ENCODE peak calls at places on chromosome X, in ten cellular contexts. One of them, this sample, is unnamed.

GRCh38 chrX:133412665-133413064 is 2.6 kb downstream of the GPC4 start:
- DNase-seq in mesenchymal stem cell: no peak
- DNase-seq in mucosa of descending colon: no peak
- DNase-seq in GM23248: no peak
- DNase-seq in heart right ventricle: no peak
- DNase-seq in fibroblast of the aortic adventitia: no peak
- DNase-seq in left lung: no peak
- DNase-seq in CD4-positive, alpha-beta memory T cell: no peak
- DNase-seq in transverse colon: no peak
- DNase-seq in CD8-positive, alpha-beta memory T cell: no peak
- DNase-seq in this sample: no peak

GRCh38 chrX:920234-920799 is 289.7 kb downstream of the SHOX start:
- DNase-seq in heart right ventricle: no peak
- DNase-seq in transverse colon: no peak
- DNase-seq in mucosa of descending colon: no peak
- DNase-seq in GM23248: peak
- DNase-seq in fibroblast of the aortic adventitia: no peak
- DNase-seq in CD4-positive, alpha-beta memory T cell: no peak
- DNase-seq in mesenchymal stem cell: no peak
- DNase-seq in CD8-positive, alpha-beta memory T cell: no peak
- DNase-seq in left lung: no peak
- DNase-seq in this sample: no peak

GRCh38 chrX:150621652-150622051 is 53.2 kb downstream of the MTM1 start:
- DNase-seq in CD4-positive, alpha-beta memory T cell: no peak
- DNase-seq in left lung: no peak
- DNase-seq in CD8-positive, alpha-beta memory T cell: no peak
- DNase-seq in transverse colon: no peak
- DNase-seq in fibroblast of the aortic adventitia: no peak
- DNase-seq in heart right ventricle: no peak
- DNase-seq in GM23248: no peak
- DNase-seq in mucosa of descending colon: no peak
- DNase-seq in mesenchymal stem cell: no peak
- DNase-seq in this sample: no peak

GRCh38 chrX:19672211-19672814 is 157.0 kb upstream of the MAP3K15 start:
- DNase-seq in left lung: no peak
- DNase-seq in fibroblast of the aortic adventitia: no peak
- DNase-seq in CD8-positive, alpha-beta memory T cell: no peak
- DNase-seq in heart right ventricle: no peak
- DNase-seq in GM23248: no peak
- DNase-seq in CD4-positive, alpha-beta memory T cell: no peak
- DNase-seq in mucosa of descending colon: no peak
- DNase-seq in transverse colon: no peak
- DNase-seq in mesenchymal stem cell: no peak
- DNase-seq in this sample: peak

GRCh38 chrX:118528089-118528753 is 32.6 kb downstream of the DOCK11 start:
- DNase-seq in GM23248: no peak
- DNase-seq in fibroblast of the aortic adventitia: no peak
- DNase-seq in transverse colon: peak
- DNase-seq in mesenchymal stem cell: no peak
- DNase-seq in CD8-positive, alpha-beta memory T cell: peak
- DNase-seq in mucosa of descending colon: peak
- DNase-seq in left lung: no peak
- DNase-seq in heart right ventricle: no peak
- DNase-seq in CD4-positive, alpha-beta memory T cell: peak
- DNase-seq in this sample: no peak

GRCh38 chrX:120549483-120550452 is 11.0 kb downstream of the CUL4B start:
- DNase-seq in fibroblast of the aortic adventitia: peak
- DNase-seq in transverse colon: no peak
- DNase-seq in heart right ventricle: no peak
- DNase-seq in mesenchymal stem cell: peak
- DNase-seq in left lung: no peak
- DNase-seq in GM23248: peak
- DNase-seq in CD4-positive, alpha-beta memory T cell: no peak
- DNase-seq in mucosa of descending colon: no peak
- DNase-seq in CD8-positive, alpha-beta memory T cell: no peak
- DNase-seq in this sample: peak

GRCh38 chrX:48489892-48490291 is 13.9 kb downstream of the FTSJ1 start:
- DNase-seq in CD4-positive, alpha-beta memory T cell: no peak
- DNase-seq in CD8-positive, alpha-beta memory T cell: no peak
- DNase-seq in heart right ventricle: no peak
- DNase-seq in fibroblast of the aortic adventitia: no peak
- DNase-seq in left lung: no peak
- DNase-seq in GM23248: no peak
- DNase-seq in transverse colon: no peak
- DNase-seq in mucosa of descending colon: no peak
- DNase-seq in mesenchymal stem cell: no peak
- DNase-seq in this sample: peak

GRCh38 chrX:55488559-55489314 is 911 bp downstream of the USP51 start:
- DNase-seq in GM23248: peak
- DNase-seq in CD8-positive, alpha-beta memory T cell: peak
- DNase-seq in mesenchymal stem cell: peak
- DNase-seq in mucosa of descending colon: peak
- DNase-seq in left lung: peak
- DNase-seq in fibroblast of the aortic adventitia: peak
- DNase-seq in heart right ventricle: peak
- DNase-seq in CD4-positive, alpha-beta memory T cell: peak
- DNase-seq in transverse colon: peak
- DNase-seq in this sample: peak

GRCh38 chrX:63889001-63889400 is 104.0 kb upstream of the ARHGEF9 start:
- DNase-seq in mesenchymal stem cell: peak
- DNase-seq in GM23248: peak
- DNase-seq in CD4-positive, alpha-beta memory T cell: no peak
- DNase-seq in CD8-positive, alpha-beta memory T cell: no peak
- DNase-seq in fibroblast of the aortic adventitia: peak
- DNase-seq in heart right ventricle: no peak
- DNase-seq in transverse colon: no peak
- DNase-seq in left lung: no peak
- DNase-seq in mucosa of descending colon: no peak
- DNase-seq in this sample: peak

GRCh38 chrX:96540111-96540631 is 144.5 kb upstream of the DIAPH2 start:
- DNase-seq in left lung: no peak
- DNase-seq in fibroblast of the aortic adventitia: no peak
- DNase-seq in CD4-positive, alpha-beta memory T cell: no peak
- DNase-seq in GM23248: no peak
- DNase-seq in transverse colon: no peak
- DNase-seq in CD8-positive, alpha-beta memory T cell: no peak
- DNase-seq in mesenchymal stem cell: no peak
- DNase-seq in heart right ventricle: no peak
- DNase-seq in mucosa of descending colon: no peak
- DNase-seq in this sample: no peak

GRCh38 chrX:123899701-123900100 is 39.8 kb downstream of the XIAP start:
- DNase-seq in heart right ventricle: no peak
- DNase-seq in CD8-positive, alpha-beta memory T cell: no peak
- DNase-seq in transverse colon: no peak
- DNase-seq in fibroblast of the aortic adventitia: peak
- DNase-seq in mucosa of descending colon: no peak
- DNase-seq in CD4-positive, alpha-beta memory T cell: no peak
- DNase-seq in mesenchymal stem cell: peak
- DNase-seq in GM23248: peak
- DNase-seq in left lung: no peak
- DNase-seq in this sample: peak

GRCh38 chrX:103254171-103254824 is 657 bp downstream of the TCEAL8 start:
- DNase-seq in CD4-positive, alpha-beta memory T cell: peak
- DNase-seq in mucosa of descending colon: peak
- DNase-seq in heart right ventricle: peak
- DNase-seq in CD8-positive, alpha-beta memory T cell: peak
- DNase-seq in left lung: peak
- DNase-seq in mesenchymal stem cell: peak
- DNase-seq in fibroblast of the aortic adventitia: peak
- DNase-seq in GM23248: peak
- DNase-seq in transverse colon: peak
- DNase-seq in this sample: peak

GRCh38 chrX:112211459-112211858 is 128.9 kb upstream of the TRPC5 start:
- DNase-seq in CD8-positive, alpha-beta memory T cell: no peak
- DNase-seq in fibroblast of the aortic adventitia: no peak
- DNase-seq in heart right ventricle: no peak
- DNase-seq in GM23248: peak
- DNase-seq in mesenchymal stem cell: no peak
- DNase-seq in left lung: no peak
- DNase-seq in transverse colon: no peak
- DNase-seq in CD4-positive, alpha-beta memory T cell: no peak
- DNase-seq in mucosa of descending colon: no peak
- DNase-seq in this sample: peak

DNA sequence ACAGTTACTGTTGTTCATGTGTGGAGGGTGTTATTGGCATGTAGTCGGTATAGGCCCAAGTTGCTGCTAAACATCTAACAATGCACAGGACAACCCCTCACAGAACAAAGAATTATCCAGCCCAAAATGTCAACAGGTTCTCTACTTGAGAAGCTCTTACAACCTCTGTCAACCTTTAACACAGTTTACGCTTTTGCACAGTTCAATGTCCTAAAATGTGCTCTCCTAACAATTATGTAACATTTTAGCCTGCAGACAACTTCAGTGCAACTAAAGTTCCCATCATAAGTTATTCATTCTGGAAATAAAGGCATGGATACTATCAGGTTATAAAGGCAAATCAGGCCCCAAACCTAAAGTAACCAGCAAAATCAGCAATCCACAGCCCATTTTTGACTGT is 66.2 kb downstream of the ASB9 start:
- DNase-seq in fibroblast of the aortic adventitia: no peak
- DNase-seq in mucosa of descending colon: no peak
- DNase-seq in transverse colon: no peak
- DNase-seq in CD4-positive, alpha-beta memory T cell: no peak
- DNase-seq in left lung: no peak
- DNase-seq in GM23248: no peak
- DNase-seq in CD8-positive, alpha-beta memory T cell: no peak
- DNase-seq in heart right ventricle: no peak
- DNase-seq in mesenchymal stem cell: no peak
- DNase-seq in this sample: no peak
- H3K4me3 ChIP-seq in fibroblast of the aortic adventitia: no peak
- H3K4me3 ChIP-seq in mucosa of descending colon: no peak
- H3K4me3 ChIP-seq in transverse colon: no peak
- H3K4me3 ChIP-seq in CD4-positive, alpha-beta memory T cell: no peak
- H3K4me3 ChIP-seq in left lung: no peak
- H3K4me3 ChIP-seq in GM23248: no peak
- H3K4me3 ChIP-seq in CD8-positive, alpha-beta memory T cell: no peak
- H3K4me3 ChIP-seq in heart right ventricle: no peak
- H3K4me3 ChIP-seq in mesenchymal stem cell: no peak
- H3K4me3 ChIP-seq in this sample: no peak

DNA sequence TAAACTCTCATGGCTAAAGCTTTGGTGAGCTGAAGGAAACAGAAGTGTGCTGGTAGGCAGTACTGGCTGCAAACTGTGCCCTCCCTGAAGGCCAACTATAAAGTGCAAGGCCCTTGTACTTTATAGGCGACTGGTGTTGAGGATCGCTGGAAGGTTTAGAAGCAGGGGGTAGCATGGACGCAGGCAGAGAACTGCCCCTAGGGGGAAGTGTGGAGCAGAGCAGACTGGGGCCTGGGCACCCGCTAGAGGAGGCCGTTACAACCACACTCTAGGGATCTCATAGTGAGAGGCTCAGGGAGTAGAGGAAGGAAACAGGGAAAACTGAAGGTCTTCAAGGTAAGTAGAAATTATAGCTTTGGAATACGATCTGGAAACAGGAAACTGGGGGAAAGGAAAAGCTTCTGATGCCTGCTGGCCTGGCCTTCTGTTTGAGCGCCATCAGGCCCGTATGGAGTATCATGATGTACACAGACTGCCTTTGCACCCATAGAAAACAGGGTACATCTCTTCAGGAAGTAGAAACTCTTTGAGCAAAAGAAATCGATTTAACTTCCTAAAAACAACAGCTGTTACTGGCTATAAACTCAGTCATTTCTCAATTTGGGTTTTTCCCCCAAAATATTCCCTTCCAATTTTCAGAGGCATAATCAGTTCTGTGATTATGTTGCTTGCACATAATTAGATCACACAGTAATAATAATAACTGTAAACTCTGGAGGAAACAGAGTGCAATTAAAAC is 23.9 kb upstream of the TMSB4X start:
- DNase-seq in left lung: no peak
- DNase-seq in transverse colon: peak
- DNase-seq in heart right ventricle: peak
- DNase-seq in CD4-positive, alpha-beta memory T cell: peak
- DNase-seq in GM23248: peak
- DNase-seq in fibroblast of the aortic adventitia: no peak
- DNase-seq in CD8-positive, alpha-beta memory T cell: peak
- DNase-seq in mucosa of descending colon: peak
- DNase-seq in mesenchymal stem cell: no peak
- DNase-seq in this sample: no peak
- H3K4me3 ChIP-seq in left lung: peak
- H3K4me3 ChIP-seq in transverse colon: peak
- H3K4me3 ChIP-seq in heart right ventricle: peak
- H3K4me3 ChIP-seq in CD4-positive, alpha-beta memory T cell: peak
- H3K4me3 ChIP-seq in GM23248: no peak
- H3K4me3 ChIP-seq in fibroblast of the aortic adventitia: no peak
- H3K4me3 ChIP-seq in CD8-positive, alpha-beta memory T cell: peak
- H3K4me3 ChIP-seq in mucosa of descending colon: no peak
- H3K4me3 ChIP-seq in mesenchymal stem cell: no peak
- H3K4me3 ChIP-seq in this sample: no peak

GRCh38 chrX:13151806-13152510 is 107.5 kb upstream of the FAM9C start:
- DNase-seq in transverse colon: no peak
- DNase-seq in GM23248: peak
- DNase-seq in left lung: no peak
- DNase-seq in fibroblast of the aortic adventitia: peak
- DNase-seq in CD8-positive, alpha-beta memory T cell: peak
- DNase-seq in mucosa of descending colon: no peak
- DNase-seq in CD4-positive, alpha-beta memory T cell: peak
- DNase-seq in heart right ventricle: no peak
- DNase-seq in mesenchymal stem cell: peak
- DNase-seq in this sample: no peak
- H3K4me3 ChIP-seq in transverse colon: no peak
- H3K4me3 ChIP-seq in GM23248: peak
- H3K4me3 ChIP-seq in left lung: no peak
- H3K4me3 ChIP-seq in fibroblast of the aortic adventitia: no peak
- H3K4me3 ChIP-seq in CD8-positive, alpha-beta memory T cell: no peak
- H3K4me3 ChIP-seq in mucosa of descending colon: no peak
- H3K4me3 ChIP-seq in CD4-positive, alpha-beta memory T cell: no peak
- H3K4me3 ChIP-seq in heart right ventricle: no peak
- H3K4me3 ChIP-seq in mesenchymal stem cell: peak
- H3K4me3 ChIP-seq in this sample: no peak

DNA sequence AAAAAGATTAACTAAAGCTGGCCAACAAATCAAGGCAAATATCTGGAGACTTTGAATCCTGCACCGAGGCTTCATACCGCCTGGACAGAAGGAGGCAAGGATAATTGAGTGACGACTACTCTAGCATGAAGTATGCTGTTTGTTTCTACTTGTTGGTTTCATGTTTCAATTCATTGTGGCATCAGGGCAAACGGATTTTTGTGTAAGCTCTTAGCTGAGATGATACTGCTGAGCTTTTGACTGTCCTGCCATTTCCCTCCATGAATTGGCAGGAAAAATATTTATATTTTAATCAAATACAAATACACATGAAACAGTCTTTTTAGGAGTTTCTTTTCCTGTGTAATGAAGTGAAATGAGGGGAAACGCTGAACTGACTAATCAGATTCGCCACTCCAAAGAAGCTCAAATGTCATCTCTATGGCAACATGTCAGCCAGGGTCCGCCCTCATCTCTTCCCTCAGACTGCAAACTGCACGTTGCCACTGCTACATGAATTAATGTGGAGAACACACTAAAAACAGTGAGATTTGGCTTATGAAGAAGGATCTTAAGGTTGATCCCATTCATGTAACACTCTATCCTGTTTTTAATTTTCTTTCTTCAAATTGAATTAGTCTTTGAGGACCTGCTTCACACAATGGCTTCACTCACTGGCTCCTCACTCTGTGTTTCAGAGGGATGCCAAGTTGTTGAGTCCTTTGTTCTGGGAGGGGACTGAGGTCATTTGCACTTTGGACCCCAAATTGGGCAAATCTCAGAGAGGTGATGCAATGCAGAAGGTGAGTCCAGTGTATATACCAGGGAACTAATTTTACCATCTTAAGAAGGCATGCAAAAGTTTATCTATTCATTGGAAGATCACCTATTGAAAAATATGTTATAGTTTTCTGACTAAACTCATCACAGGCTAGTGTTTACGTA is 149.6 kb upstream of the MID1 start:
- DNase-seq in fibroblast of the aortic adventitia: peak
- DNase-seq in CD8-positive, alpha-beta memory T cell: no peak
- DNase-seq in GM23248: peak
- DNase-seq in CD4-positive, alpha-beta memory T cell: no peak
- DNase-seq in transverse colon: no peak
- DNase-seq in heart right ventricle: no peak
- DNase-seq in mesenchymal stem cell: peak
- DNase-seq in mucosa of descending colon: no peak
- DNase-seq in left lung: no peak
- DNase-seq in this sample: peak
- H3K4me3 ChIP-seq in fibroblast of the aortic adventitia: no peak
- H3K4me3 ChIP-seq in CD8-positive, alpha-beta memory T cell: no peak
- H3K4me3 ChIP-seq in GM23248: peak
- H3K4me3 ChIP-seq in CD4-positive, alpha-beta memory T cell: no peak
- H3K4me3 ChIP-seq in transverse colon: no peak
- H3K4me3 ChIP-seq in heart right ventricle: peak
- H3K4me3 ChIP-seq in mesenchymal stem cell: peak
- H3K4me3 ChIP-seq in mucosa of descending colon: no peak
- H3K4me3 ChIP-seq in left lung: no peak
- H3K4me3 ChIP-seq in this sample: no peak